ENCODE peak calls at places on chromosomes 12 and 14, in four cellular contexts. W, O, F and H are unnamed samples.

GRCh38 chr12:26426652-26427051 is 231.3 kb downstream of the SSPN start:
- DNase-seq in W (no peak), O (no peak), F (no peak), H (no peak)

GRCh38 chr14:65230287-65230728 is 128.0 kb upstream of the MAX start:
- DNase-seq in W (no peak), O (no peak), F (no peak), H (peak)

GRCh38 chr14:92600318-92601053 is 86.9 kb downstream of the RIN3 start:
- DNase-seq in W (no peak), O (no peak), F (peak), H (no peak)

GRCh38 chr12:16358896-16359295 is 11.5 kb downstream of the MGST1 start:
- DNase-seq in W (no peak), O (no peak), F (no peak), H (no peak)

GRCh38 chr14:53591816-53592215 is 364.8 kb downstream of the BMP4 start:
- DNase-seq in W (no peak), O (no peak), F (no peak), H (no peak)

GRCh38 chr12:104551313-104551931 is 94.7 kb downstream of the CHST11 start:
- DNase-seq in W (no peak), O (no peak), F (no peak), H (no peak)

GRCh38 chr12:50224026-50224692 is 57.0 kb upstream of the CERS5 start:
- DNase-seq in W (no peak), O (no peak), F (no peak), H (no peak)

GRCh38 chr14:103547941-103548462 is 14.5 kb downstream of the BAG5 start:
- DNase-seq in W (no peak), O (no peak), F (no peak), H (no peak)

GRCh38 chr12:62435337-62436163 is 31.1 kb upstream of the MON2 start:
- DNase-seq in W (peak), O (peak), F (peak), H (peak)

GRCh38 chr14:61132894-61133293 is 148.2 kb downstream of the TMEM30B start:
- DNase-seq in W (no peak), O (no peak), F (peak), H (peak)

GRCh38 chr12:92899388-92900001 is 29.6 kb downstream of the EEA1 start:
- DNase-seq in W (peak), O (no peak), F (no peak), H (peak)

GRCh38 chr12:122984612-122985358 is 4.3 kb downstream of the ARL6IP4 start:
- DNase-seq in W (no peak), O (no peak), F (no peak), H (peak)

GRCh38 chr12:106145539-106146447 is 7.0 kb upstream of the NUAK1 start:
- DNase-seq in W (peak), O (no peak), F (no peak), H (no peak)

GRCh38 chr14:101025656-101026055 is 122.1 kb upstream of the RTL1 start:
- DNase-seq in W (no peak), O (no peak), F (no peak), H (no peak)